ENCODE peak calls at places on chromosomes 3 and 15, in ten cellular contexts. C is cardiac fibroblast, X is breast epithelium, B is PC-3, T is upper lobe of left lung, O is CD14-positive monocyte, R is MCF 10A, F is foreskin fibroblast, K is transverse colon, V is heart left ventricle. W is an unnamed sample.

GRCh38 chr15:53869044-53869805 is 109.0 kb upstream of the UNC13C start:
- DNase-seq in C (peak), X (no peak), B (no peak), T (no peak), O (no peak), R (peak), F (no peak), K (no peak), V (no peak), W (no peak)

GRCh38 chr3:150319900-150320299 is 88.2 kb upstream of the TSC22D2 start:
- DNase-seq in C (peak), X (no peak), B (peak), T (no peak), O (no peak), R (peak), F (peak), K (no peak), V (no peak), W (no peak)

GRCh38 chr15:81752149-81752942 is 293.5 kb downstream of the MEX3B start:
- DNase-seq in C (peak), X (peak), B (peak), T (no peak), O (no peak), R (peak), F (peak), K (peak), V (peak), W (no peak)

GRCh38 chr3:101780661-101781060 is 1.6 kb downstream of the NXPE3 start:
- DNase-seq in C (peak), X (no peak), B (peak), T (no peak), O (no peak), R (peak), F (peak), K (no peak), V (no peak), W (no peak)

GRCh38 chr3:8443829-8444791 is 57.5 kb upstream of the LMCD1 start:
- DNase-seq in C (peak), X (peak), B (peak), T (no peak), O (no peak), R (peak), F (peak), K (peak), V (peak), W (peak)

GRCh38 chr3:172708905-172709775 is 1.7 kb downstream of the NCEH1 start:
- DNase-seq in C (peak), X (no peak), B (peak), T (no peak), O (no peak), R (peak), F (no peak), K (peak), V (no peak), W (no peak)

GRCh38 chr3:142053244-142053643 is 96.1 kb downstream of the TFDP2 start:
- DNase-seq in C (peak), X (no peak), B (no peak), T (no peak), O (no peak), R (no peak), F (no peak), K (no peak), V (no peak), W (no peak)

GRCh38 chr3:170513674-170514073 is 72.2 kb downstream of the SLC7A14 start:
- DNase-seq in C (no peak), X (no peak), B (no peak), T (no peak), O (no peak), R (no peak), F (no peak), K (no peak), V (no peak), W (no peak)

GRCh38 chr3:188978772-188979171 is 193.0 kb upstream of the TPRG1 start:
- DNase-seq in C (peak), X (no peak), B (peak), T (no peak), O (no peak), R (peak), F (peak), K (no peak), V (peak), W (no peak)

GRCh38 chr3:155065537-155065936 is 14.6 kb upstream of the MME start:
- DNase-seq in C (peak), X (no peak), B (peak), T (no peak), O (peak), R (peak), F (peak), K (no peak), V (no peak), W (no peak)
- TF ChIP-seq CTCF in C (no peak), X (no peak), B (no peak), T (no peak), O (no peak), R (no peak), F (no peak), K (no peak), V (no peak), W (no peak)

DNA sequence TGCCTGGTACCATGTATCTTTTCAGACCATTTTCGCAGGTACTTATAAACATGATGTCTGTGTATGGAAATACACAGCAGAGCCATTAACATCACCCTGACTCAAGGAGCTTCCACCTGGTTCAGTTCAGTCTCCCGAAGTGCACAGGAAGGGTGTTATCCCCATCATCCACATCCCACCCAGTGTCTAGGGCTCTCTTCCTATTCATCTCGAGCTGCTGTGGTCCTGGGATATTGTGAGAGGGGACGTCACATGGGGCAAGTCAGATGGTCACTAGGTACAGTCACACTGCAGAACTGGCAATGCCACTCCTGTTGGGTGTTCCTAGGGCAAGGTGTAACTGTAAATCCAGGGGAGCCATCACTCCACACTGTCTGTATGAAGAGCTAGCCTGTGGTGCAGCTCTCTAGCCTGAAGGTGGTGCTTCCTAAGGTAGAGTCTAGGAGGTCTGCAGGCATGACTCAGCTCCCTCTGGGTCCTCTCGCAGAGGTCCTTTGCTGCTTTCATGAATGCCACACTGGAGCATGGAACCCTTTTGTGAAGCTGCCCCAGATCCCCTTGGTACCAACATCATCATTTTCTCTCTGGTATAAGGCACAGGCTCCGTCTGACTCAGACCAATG is 13.9 kb downstream of the ISLR2 start:
- DNase-seq in C (no peak), X (no peak), B (no peak), T (no peak), O (no peak), R (peak), F (no peak), K (no peak), V (no peak), W (no peak)
- TF ChIP-seq CTCF in C (no peak), X (no peak), B (peak), T (no peak), O (no peak), R (no peak), F (no peak), K (no peak), V (no peak), W (no peak)

GRCh38 chr15:67783303-67783702 is 42.0 kb upstream of the SKOR1 start:
- DNase-seq in C (no peak), X (no peak), B (no peak), T (no peak), O (no peak), R (no peak), F (no peak), K (peak), V (no peak), W (no peak)
- TF ChIP-seq CTCF in C (no peak), X (no peak), B (no peak), T (no peak), O (no peak), R (no peak), F (no peak), K (no peak), V (no peak), W (no peak)

GRCh38 chr3:15805756-15806266 is 8.0 kb upstream of the ANKRD28 start:
- DNase-seq in C (peak), X (no peak), B (peak), T (no peak), O (no peak), R (peak), F (no peak), K (no peak), V (no peak), W (no peak)
- TF ChIP-seq CTCF in C (no peak), X (no peak), B (no peak), T (no peak), O (no peak), R (no peak), F (no peak), K (no peak), V (no peak), W (no peak)

DNA sequence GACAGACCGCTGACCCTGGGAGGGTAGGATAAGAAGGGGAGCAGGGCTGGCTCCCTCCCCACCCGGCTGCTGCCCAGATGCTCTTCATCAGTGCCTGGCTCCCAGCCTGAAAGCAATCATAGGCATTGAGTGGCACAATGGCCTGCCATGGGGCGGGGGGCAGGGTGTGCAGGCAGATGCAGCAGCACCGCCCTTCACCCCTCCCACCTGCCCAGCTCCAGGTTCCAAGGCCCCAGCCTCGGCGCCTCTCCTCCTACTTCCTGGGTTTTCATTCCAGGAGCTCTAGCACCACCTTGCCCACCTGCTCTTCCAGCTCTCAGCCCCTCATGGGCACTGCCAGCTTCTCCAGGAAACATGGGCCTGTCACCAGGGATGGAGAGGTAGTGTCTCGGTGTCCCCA is 101.7 kb downstream of the MEGF11 start:
- DNase-seq in C (no peak), X (no peak), B (no peak), T (no peak), O (no peak), R (no peak), F (no peak), K (peak), V (peak), W (no peak)
- TF ChIP-seq CTCF in C (no peak), X (no peak), B (no peak), T (no peak), O (no peak), R (no peak), F (no peak), K (no peak), V (peak), W (no peak)

GRCh38 chr3:46847744-46848143 is 15.5 kb downstream of the MYL3 start:
- DNase-seq in C (no peak), X (no peak), B (no peak), T (no peak), O (no peak), R (no peak), F (no peak), K (no peak), V (peak), W (peak)

GRCh38 chr3:46849686-46850467 is 13.4 kb downstream of the MYL3 start:
- DNase-seq in C (no peak), X (peak), B (no peak), T (no peak), O (no peak), R (no peak), F (no peak), K (no peak), V (peak), W (peak)

GRCh38 chr3:46849098-46849631 is 14.1 kb downstream of the MYL3 start:
- DNase-seq in C (no peak), X (peak), B (no peak), T (no peak), O (peak), R (no peak), F (no peak), K (no peak), V (peak), W (peak)

GRCh38 chr3:46846624-46847542 is 16.4 kb downstream of the MYL3 start:
- DNase-seq in C (no peak), X (no peak), B (no peak), T (no peak), O (peak), R (no peak), F (no peak), K (no peak), V (peak), W (peak)

DNA sequence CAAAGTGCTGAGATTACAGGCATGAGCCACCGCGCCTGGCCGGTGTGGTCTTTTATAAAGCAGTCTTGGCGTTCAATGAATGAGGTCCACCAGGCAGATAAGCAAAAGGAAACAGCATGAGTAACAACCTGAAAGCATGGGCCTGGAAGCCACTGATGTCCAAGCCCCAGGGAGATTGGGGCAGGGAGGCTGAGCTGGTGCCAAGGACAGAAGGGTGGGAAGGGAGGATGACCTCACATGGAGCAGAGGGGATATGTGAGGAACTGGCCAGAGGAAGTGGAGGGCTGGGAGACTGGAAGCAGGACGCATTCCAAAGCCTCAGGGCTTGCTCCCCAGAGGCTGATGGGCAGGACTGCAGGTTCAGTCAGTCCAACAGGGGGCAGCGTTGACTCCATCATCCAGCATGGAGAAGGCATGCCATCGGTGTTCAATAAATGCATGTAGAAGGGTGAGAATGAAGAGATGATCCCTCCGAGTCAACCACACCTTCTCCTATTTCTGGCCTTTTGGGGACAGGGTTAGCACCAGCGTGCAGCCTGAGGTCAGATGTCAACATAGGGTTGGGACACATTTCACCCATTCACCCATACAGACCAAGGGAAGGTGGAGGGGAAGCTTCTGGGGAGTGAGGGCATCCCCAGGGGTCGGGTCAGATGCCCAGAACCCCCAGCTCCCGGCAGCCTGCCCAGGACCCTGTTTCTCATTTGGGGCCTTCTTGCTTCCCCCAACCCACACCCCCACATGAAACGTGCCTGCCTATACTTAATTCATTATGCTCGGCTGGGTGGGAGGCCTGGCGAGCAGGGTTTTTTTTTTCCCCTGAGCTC is 14.8 kb downstream of the MYL3 start:
- DNase-seq in C (peak), X (no peak), B (peak), T (no peak), O (peak), R (peak), F (no peak), K (no peak), V (peak), W (peak)
- TF ChIP-seq CTCF in C (peak), X (no peak), B (peak), T (no peak), O (peak), R (peak), F (peak), K (no peak), V (peak), W (peak)

DNA sequence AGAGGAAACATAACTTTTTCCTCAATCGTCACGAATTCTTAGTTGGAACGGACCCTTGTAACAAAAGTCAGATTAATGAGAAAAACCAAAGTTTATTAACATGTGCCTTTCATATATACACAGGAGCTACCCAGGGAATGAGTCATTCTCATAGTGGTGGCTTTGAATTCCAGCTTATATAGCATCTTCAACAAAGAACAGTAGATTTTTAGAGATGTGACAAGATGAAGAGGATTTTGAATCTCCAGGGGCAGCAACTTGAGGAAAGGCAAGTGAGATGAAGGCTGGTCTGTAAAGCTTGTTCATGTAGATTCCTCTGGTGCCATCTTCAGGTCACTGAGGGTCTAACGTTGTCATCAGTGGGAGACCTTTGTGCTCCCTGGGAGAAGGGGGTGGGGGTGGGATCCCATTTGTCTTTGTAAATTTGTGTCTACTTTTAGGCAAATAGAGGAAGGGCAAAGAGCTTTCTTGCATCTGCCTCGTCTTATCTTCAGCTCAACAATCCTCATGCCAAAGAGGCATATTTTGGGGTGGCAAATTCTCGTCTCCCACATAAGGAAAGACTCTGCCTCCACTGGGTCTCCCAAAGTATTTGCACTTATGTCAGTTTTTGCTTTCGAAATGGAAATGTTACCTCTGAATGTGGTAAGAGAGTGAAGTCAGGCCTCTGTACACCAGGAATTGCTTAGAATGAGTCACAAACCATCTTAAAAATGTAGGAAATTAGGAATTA is 29.5 kb downstream of the CLEC3B start:
- DNase-seq in C (peak), X (no peak), B (peak), T (no peak), O (no peak), R (peak), F (peak), K (no peak), V (no peak), W (no peak)
- TF ChIP-seq CTCF in C (no peak), X (no peak), B (peak), T (no peak), O (peak), R (peak), F (peak), K (no peak), V (peak), W (peak)

W was measured in type B pancreatic cell.